ENCODE peak calls at places on chromosome 13, in eight cellular contexts. Q is endodermal cell; B is GM23338; D is ovary; E is fibroblast of lung; K is psoas muscle; W is A549; N is CD4-positive, alpha-beta T cell. L is an unnamed sample.

GRCh38 chr13:26716984-26717383 is 43.6 kb downstream of the GPR12 start:
- DNase-seq in K (no peak), W (no peak), D (no peak), E (no peak), B (no peak), Q (no peak), N (no peak), L (no peak)

GRCh38 chr13:51249767-51250741 is 27.9 kb downstream of the FAM124A start:
- DNase-seq in W (peak), N (no peak), B (peak), D (no peak), Q (peak), E (no peak), K (no peak), L (no peak)

GRCh38 chr13:50842711-50843255 is 709 bp downstream of the DLEU7 start:
- DNase-seq in K (peak), B (peak), D (no peak), E (no peak), Q (peak), N (no peak), W (no peak), L (no peak)

GRCh38 chr13:68944272-68944671 is 1163.4 kb upstream of the ATXN8OS start:
- DNase-seq in K (no peak), D (no peak), Q (no peak), N (no peak), B (no peak), W (no peak), E (no peak), L (no peak)

GRCh38 chr13:26964278-26965057 is 203.9 kb upstream of the GPR12 start:
- DNase-seq in Q (no peak), W (no peak), K (no peak), B (peak), D (no peak), E (peak), N (no peak), L (no peak)

GRCh38 chr13:92355213-92355612 is 871.4 kb upstream of the GPC6 start:
- DNase-seq in K (no peak), W (no peak), D (peak), E (peak), B (peak), Q (peak), N (no peak), L (no peak)

GRCh38 chr13:91155512-91156114 is 191.9 kb upstream of the MIR17HG start:
- DNase-seq in D (no peak), Q (peak), N (no peak), B (peak), K (no peak), E (no peak), W (no peak), L (no peak)

GRCh38 chr13:97878421-97879375 is 74.8 kb upstream of the IPO5 start:
- DNase-seq in B (no peak), Q (no peak), W (no peak), D (no peak), E (peak), N (no peak), K (no peak), L (no peak)

GRCh38 chr13:64505511-64505910 is 2724.6 kb downstream of the PCDH9 start:
- DNase-seq in D (no peak), K (no peak), Q (no peak), E (peak), B (no peak), N (no peak), W (no peak), L (no peak)

GRCh38 chr13:112962396-112962795 is 6.6 kb upstream of the MCF2L start:
- DNase-seq in B (no peak), W (no peak), N (no peak), D (no peak), Q (no peak), K (peak), E (no peak), L (peak)

GRCh38 chr13:98557934-98558630 is 18.8 kb downstream of the STK24 start:
- DNase-seq in B (no peak), W (no peak), E (peak), Q (no peak), N (no peak), D (no peak), K (no peak), L (no peak)

GRCh38 chr13:51495300-51495699 is 42.5 kb upstream of the INTS6 start:
- DNase-seq in N (no peak), B (no peak), Q (no peak), D (no peak), W (no peak), K (no peak), E (no peak), L (no peak)

GRCh38 chr13:52809310-52809769 is 39.1 kb downstream of the PCDH8 start:
- DNase-seq in E (peak), N (no peak), B (peak), K (no peak), W (peak), D (no peak), Q (peak), L (no peak)

GRCh38 chr13:29500426-29500825 is 95.1 kb downstream of the SLC7A1 start:
- DNase-seq in D (no peak), B (no peak), Q (no peak), K (no peak), E (no peak), W (no peak), N (no peak), L (no peak)

GRCh38 chr13:19672990-19673389 is 39.5 kb downstream of the MPHOSPH8 start:
- DNase-seq in D (no peak), E (no peak), B (no peak), W (no peak), K (no peak), Q (no peak), N (no peak), L (no peak)

GRCh38 chr13:80389073-80390038 is 48.4 kb upstream of the SPRY2 start:
- DNase-seq in W (no peak), K (no peak), Q (no peak), D (no peak), E (no peak), N (no peak), B (no peak), L (no peak)

GRCh38 chr13:51637852-51638496 is 53.7 kb downstream of the WDFY2 start:
- DNase-seq in D (no peak), K (no peak), N (no peak), W (no peak), B (no peak), Q (peak), E (no peak), L (no peak)

GRCh38 chr13:76053181-76053580 is 417.1 kb downstream of the LMO7 start:
- DNase-seq in Q (no peak), B (no peak), K (no peak), W (no peak), N (no peak), D (no peak), E (no peak), L (no peak)

GRCh38 chr13:33846306-33847062 is 28.5 kb downstream of the RFC3 start:
- DNase-seq in W (no peak), Q (no peak), N (no peak), K (no peak), D (no peak), B (no peak), E (no peak), L (no peak)

GRCh38 chr13:74322562-74322961 is 188.4 kb upstream of the KLF12 start:
- DNase-seq in N (no peak), E (no peak), K (no peak), Q (no peak), D (no peak), B (no peak), W (no peak), L (no peak)

GRCh38 chr13:74324338-74324737 is 190.1 kb upstream of the KLF12 start:
- DNase-seq in D (no peak), Q (no peak), E (no peak), W (no peak), K (no peak), B (no peak), N (no peak), L (no peak)

GRCh38 chr13:74329978-74330377 is 195.8 kb upstream of the KLF12 start:
- DNase-seq in E (peak), N (no peak), D (no peak), B (no peak), K (no peak), Q (no peak), W (no peak), L (no peak)

GRCh38 chr13:74320282-74320681 is 186.1 kb upstream of the KLF12 start:
- DNase-seq in Q (no peak), K (no peak), B (no peak), N (no peak), E (no peak), W (no peak), D (no peak), L (no peak)

DNA sequence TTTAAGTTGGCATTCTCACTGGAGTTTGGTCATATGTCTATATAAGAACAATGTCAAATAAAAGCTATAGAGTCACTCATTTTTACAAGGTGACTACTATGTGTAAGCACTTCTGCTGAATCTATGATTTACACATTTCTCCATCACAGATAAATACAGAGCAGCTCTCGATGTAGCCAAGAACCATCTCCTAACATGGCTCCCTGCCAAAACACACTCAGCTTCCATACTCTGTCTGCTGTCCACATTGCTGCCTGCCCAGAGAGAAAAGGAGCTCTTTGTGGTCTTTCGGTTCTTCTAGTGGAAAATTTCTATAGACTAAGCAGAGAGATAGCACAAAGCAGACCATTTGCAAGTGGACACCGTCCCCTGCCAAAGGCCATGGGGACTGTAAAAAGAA is 190.9 kb upstream of the KLF12 start:
- DNase-seq in W (no peak), K (no peak), Q (no peak), E (peak), B (no peak), N (no peak), D (no peak), L (no peak)
- TF ChIP-seq CTCF in W (no peak), K (no peak), Q (no peak), E (no peak), B (no peak), N (no peak), D (no peak), L (no peak)

GRCh38 chr13:110307697-110308376 is 753 bp downstream of the COL4A2 start:
- DNase-seq in E (peak), Q (peak), B (peak), K (no peak), N (no peak), D (peak), W (no peak), L (no peak)
- H3K27ac ChIP-seq in E (peak), Q (no peak), B (no peak), K (peak), N (no peak), D (peak), W (peak), L (peak)

GRCh38 chr13:25233861-25234260 is 53.4 kb downstream of the MTMR6 start:
- DNase-seq in Q (no peak), W (no peak), E (no peak), B (no peak), N (no peak), K (no peak), D (no peak), L (no peak)
- TF ChIP-seq CTCF in Q (no peak), W (no peak), E (no peak), B (no peak), N (no peak), K (no peak), D (no peak), L (no peak)

DNA sequence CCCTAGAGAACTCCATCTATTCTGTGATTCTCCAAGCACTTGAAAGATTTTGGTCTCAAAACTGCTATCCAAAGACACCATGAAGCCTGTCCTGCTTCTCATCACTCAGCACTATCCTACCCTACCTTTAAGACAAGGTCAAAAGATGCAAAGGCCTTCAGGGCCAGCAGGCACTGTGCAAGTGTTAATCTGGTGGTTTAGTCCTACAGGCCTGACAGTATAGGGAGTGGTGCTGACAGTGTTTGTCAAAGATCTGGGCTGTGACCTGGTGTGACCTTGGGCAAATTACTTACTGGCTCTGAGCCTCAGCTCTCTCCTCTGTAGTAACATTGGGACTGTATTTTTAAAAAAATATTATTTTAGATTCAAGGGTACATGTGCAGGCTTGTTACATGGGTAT is 28.0 kb downstream of the SIAH3 start:
- DNase-seq in W (no peak), N (no peak), D (no peak), B (no peak), K (no peak), E (no peak), Q (no peak), L (no peak)
- H3K27ac ChIP-seq in W (no peak), N (no peak), D (no peak), B (no peak), K (no peak), E (no peak), Q (no peak), L (no peak)

DNA sequence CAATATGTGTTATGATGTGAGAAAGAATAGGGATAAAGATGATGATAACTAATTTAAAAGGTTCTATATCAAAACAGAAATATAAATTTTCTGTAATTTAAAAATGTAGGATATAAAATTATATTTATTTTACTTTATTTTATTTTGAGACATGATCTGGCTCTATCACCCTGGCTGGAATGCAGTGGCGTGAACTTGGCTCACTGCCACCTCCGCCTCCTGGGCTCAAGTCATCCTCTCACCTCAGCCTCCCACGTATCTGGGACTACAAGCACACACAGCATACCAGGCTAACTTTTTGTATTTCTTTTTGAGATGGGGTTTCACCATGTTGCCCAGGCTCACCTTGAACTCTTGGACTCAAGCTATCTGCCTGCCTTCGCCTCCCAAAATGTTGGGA is 214.9 kb upstream of the SLITRK1 start:
- DNase-seq in D (no peak), Q (no peak), W (no peak), K (no peak), B (no peak), E (no peak), N (no peak), L (no peak)
- TF ChIP-seq CTCF in D (no peak), Q (no peak), W (no peak), K (no peak), B (no peak), E (no peak), N (no peak), L (no peak)

GRCh38 chr13:28425796-28426195 is 69.1 kb downstream of the FLT1 start:
- DNase-seq in E (no peak), N (no peak), B (no peak), K (no peak), D (no peak), Q (no peak), W (no peak), L (no peak)

GRCh38 chr13:28429096-28429495 is 65.8 kb downstream of the FLT1 start:
- DNase-seq in D (no peak), N (no peak), B (peak), Q (no peak), W (no peak), K (no peak), E (no peak), L (no peak)

GRCh38 chr13:28434934-28435333 is 60.0 kb downstream of the FLT1 start:
- DNase-seq in B (no peak), K (no peak), D (no peak), E (no peak), W (no peak), N (no peak), Q (no peak), L (no peak)

GRCh38 chr13:28429685-28430290 is 65.1 kb downstream of the FLT1 start:
- DNase-seq in D (no peak), N (no peak), Q (peak), B (peak), W (no peak), K (no peak), E (no peak), L (no peak)
- H3K27ac ChIP-seq in D (no peak), N (no peak), Q (no peak), B (peak), W (no peak), K (no peak), E (no peak), L (no peak)

DNA sequence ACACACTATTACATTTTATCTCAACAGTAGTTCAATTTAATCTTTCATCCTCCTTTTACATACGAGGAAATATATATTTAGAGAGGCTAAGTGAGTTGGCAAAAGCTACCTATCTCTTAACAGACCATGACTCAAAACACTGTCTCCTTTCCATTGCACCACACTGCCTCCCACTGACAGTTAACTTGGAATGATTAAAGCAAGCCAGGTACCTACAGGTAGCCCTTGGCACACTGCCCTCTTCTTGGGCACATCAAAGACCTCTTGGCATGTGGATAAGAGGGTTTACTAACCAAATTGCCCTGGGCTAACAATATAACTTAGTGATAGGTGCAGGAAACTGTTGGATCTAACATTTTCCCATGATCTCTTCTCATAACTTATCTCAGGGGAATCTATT is 1.9 kb downstream of the ABHD13 start:
- DNase-seq in Q (peak), N (no peak), E (no peak), B (peak), W (no peak), K (no peak), D (no peak), L (no peak)
- TF ChIP-seq CTCF in Q (no peak), N (no peak), E (no peak), B (peak), W (no peak), K (no peak), D (no peak), L (no peak)

GRCh38 chr13:72205773-72206172 is 338.8 kb upstream of the DACH1 start:
- DNase-seq in W (no peak), B (no peak), Q (no peak), K (no peak), N (no peak), E (peak), D (no peak), L (no peak)
- H3K27ac ChIP-seq in W (no peak), B (no peak), Q (no peak), K (no peak), N (no peak), E (no peak), D (no peak), L (no peak)

L was measured in right lobe of liver.